ENCODE peak calls at places on chromosomes 7 and 10, in seven cellular contexts. B is lower lobe of right lung, I is aorta, L is GM23248, X is transverse colon, J is lung, V is tibial nerve. K is an unnamed sample. For H3K4me1, the result is how much of the 10 kb centered on the place peaks cover.

GRCh38 chr10:118470470-118470869 is 125.0 kb downstream of the PRLHR start:
- DNase-seq in B (no peak), I (no peak), L (no peak), X (no peak), J (no peak), V (no peak), K (no peak)

GRCh38 chr7:2821842-2822507 is 22.1 kb downstream of the GNA12 start:
- DNase-seq in B (no peak), I (no peak), L (peak), X (no peak), J (no peak), V (no peak), K (peak)

GRCh38 chr7:2471396-2471795 is 4.8 kb downstream of the GRIFIN start:
- DNase-seq in B (no peak), I (peak), L (no peak), X (no peak), J (no peak), V (no peak), K (no peak)

GRCh38 chr10:122165492-122165832 is 105.6 kb upstream of the BTBD16 start:
- DNase-seq in B (no peak), I (no peak), L (no peak), X (no peak), J (no peak), V (no peak), K (no peak)

GRCh38 chr10:47031953-47032465 is 120.8 kb downstream of the PTPN20 start:
- DNase-seq in B (no peak), I (no peak), L (peak), X (peak), J (no peak), V (peak), K (no peak)

GRCh38 chr7:141874787-141875186 is 33.5 kb upstream of the PRSS37 start:
- DNase-seq in B (no peak), I (no peak), L (no peak), X (no peak), J (no peak), V (no peak), K (no peak)

GRCh38 chr10:84214612-84215235 is 10.6 kb downstream of the LRIT2 start:
- DNase-seq in B (no peak), I (no peak), L (peak), X (peak), J (no peak), V (no peak), K (peak)

GRCh38 chr7:44618754-44619153 is 12.3 kb downstream of the OGDH start:
- DNase-seq in B (no peak), I (no peak), L (no peak), X (no peak), J (no peak), V (no peak), K (no peak)

DNA sequence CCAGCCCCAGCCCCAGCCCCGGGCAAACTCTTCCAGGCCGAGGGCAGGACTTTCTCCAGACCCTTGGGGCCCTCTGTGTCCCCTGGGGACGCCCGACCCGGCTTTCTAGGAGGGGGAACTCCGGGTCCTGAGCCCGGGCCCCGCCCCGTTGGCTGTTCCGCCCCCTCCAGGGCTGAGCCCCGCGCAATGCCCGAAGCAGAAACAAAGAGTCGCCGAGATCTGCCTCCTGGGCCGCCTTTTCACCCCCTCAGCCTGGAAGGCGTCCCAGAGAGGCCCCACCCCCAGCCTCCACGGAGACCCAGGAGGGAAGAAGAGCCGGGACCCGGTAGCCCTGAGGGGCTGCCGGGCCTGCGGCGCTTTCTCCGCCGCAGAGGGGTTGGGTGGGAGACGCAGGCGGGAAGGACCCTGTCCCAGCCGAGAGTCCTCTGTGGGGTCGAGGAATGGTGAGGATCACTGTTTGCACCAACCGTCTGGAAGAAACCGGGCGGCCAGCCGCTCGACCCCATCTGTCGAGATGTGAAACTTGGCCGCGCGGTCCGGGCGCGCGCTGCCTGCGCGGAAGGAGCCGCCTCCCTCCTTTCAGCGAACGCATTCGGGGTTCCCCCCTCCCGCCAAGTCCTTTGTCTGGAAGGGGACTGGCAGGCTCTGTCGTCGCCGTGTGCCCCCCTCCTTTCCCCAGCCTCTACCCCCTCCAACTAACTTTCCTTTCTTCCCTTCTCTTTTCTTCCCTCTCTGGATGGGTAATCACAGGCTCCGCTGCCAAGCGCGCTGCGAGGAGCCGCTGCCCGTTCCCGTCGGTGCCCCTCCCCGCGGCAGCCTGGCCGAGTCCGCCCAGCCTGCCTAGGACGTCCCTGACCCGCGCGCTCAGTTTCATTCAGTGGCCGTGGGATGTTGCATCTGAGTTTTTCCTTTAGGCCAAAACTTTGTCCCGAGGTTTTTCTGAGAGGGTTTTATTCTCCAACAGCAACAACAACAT is 10.2 kb downstream of the EN2 start:
- DNase-seq in B (peak), I (no peak), L (no peak), X (no peak), J (no peak), V (no peak), K (no peak)
- H3K4me3 ChIP-seq in B (peak), I (no peak), L (no peak), X (peak), J (no peak), V (peak), K (no peak)

GRCh38 chr10:70233939-70234300 is 691 bp upstream of the PPA1 start:
- DNase-seq in B (no peak), I (no peak), L (no peak), X (no peak), J (no peak), V (no peak), K (no peak)

GRCh38 chr10:70234668-70235447 is 1.6 kb upstream of the PPA1 start:
- DNase-seq in B (no peak), I (no peak), L (peak), X (no peak), J (no peak), V (peak), K (no peak)

GRCh38 chr10:70232859-70233108 is 445 bp downstream of the PPA1 start:
- DNase-seq in B (no peak), I (no peak), L (no peak), X (no peak), J (no peak), V (no peak), K (peak)

GRCh38 chr10:70232155-70232858 is 922 bp downstream of the PPA1 start:
- DNase-seq in B (peak), I (no peak), L (peak), X (peak), J (peak), V (peak), K (peak)

DNA sequence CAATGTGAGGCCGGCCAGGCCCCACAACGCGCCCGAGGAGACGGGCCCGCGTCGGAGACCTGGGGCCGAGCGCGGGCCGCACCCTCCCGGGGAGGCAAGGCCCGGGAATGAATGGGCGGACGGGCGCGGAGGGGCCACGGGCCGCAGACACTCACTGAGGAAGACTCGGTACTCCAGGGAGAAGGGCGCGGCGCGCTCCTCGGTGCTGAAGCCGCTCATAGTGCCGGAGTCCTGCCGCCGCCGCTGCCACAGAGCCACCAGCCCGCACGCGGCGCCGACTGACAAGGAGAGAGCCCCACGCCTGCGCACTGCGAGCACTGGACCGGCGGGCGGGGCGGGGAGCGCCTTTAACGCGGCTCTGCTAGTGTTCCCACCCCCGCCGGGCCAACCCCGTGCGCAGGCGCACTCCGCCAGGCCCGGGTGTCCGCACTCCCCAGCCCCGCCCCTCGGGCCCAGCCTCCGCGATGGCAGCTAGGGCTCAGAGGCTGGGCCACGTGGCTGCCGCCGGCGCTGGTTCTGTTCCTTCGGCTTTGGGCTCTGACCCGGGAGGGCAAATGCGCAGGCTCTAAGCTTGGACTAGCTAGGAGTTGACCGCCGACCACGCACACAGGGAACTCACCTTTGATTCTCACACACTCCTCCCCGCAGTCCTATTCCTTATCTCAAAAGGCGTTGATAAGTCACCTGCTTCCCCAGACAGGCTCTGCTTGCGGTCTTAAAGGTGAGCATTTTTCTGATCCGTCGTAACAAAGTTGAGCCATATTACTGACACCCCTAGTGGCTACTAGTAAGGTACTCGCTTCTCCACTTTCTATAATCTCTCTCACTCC is at the start of gene PPA1:
- DNase-seq in B (peak), I (peak), L (peak), X (peak), J (peak), V (peak), K (peak)
- H3K4me1 ChIP-seq in B (under half), I (under half), L (under half), X (under half), J (under half), V (under half), K (under half)

DNA sequence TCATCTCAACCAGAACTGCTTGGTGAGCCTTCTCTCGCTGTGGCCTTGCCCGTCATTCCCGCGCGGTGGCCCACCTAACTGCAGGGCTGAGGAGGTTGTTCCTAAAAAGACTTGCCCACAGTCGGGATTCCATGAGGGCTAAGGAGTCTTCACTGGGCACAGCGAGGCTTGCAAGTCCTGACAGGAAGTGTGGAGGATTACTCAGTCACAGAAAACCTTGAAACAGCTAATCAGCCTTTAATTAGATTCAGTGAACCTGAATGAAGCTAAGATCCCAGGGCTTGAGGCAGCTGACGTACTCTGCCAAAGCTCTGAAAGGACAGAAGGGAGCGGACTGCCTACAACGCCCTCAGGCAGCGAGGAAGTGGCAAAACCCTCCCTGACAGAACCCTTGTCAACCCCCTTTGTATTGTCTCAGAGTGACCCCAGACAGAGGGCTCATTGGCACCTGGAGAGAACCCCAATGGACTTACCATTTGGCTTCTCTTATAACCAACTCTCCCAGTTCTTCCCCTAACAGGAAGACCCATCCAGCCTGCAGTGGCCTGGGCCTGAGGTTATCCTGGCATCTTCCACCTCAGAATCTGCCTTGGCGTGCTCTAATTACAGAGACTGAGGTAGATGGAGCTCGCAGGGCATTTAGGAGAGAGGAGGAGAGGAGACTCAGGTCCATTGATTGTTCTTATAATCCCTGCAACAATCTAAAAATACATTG is 2.5 kb upstream of the LAMB4 start:
- DNase-seq in B (no peak), I (no peak), L (no peak), X (no peak), J (no peak), V (no peak), K (no peak)
- H3K4me3 ChIP-seq in B (no peak), I (no peak), L (no peak), X (no peak), J (no peak), V (no peak), K (no peak)

DNA sequence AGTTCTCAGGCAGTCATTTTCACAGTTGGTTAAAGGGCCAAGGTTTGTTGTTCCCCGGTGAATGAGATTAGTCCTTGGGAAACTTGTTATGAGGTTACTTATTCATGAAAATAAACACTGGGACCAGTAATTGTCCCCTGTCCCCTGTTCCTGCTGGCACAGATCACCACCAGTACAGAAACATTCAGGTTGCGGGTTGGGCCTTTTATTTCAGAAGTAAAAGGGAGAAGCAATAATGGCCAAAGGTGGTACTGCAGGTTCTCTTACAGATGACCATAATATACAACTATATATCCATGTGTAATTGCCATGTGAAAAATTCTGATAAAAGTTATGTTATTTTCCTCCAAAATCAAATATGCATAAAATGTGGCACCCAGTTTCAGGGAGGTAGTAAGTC is 442.0 kb downstream of the SORCS1 start:
- DNase-seq in B (no peak), I (no peak), L (no peak), X (peak), J (no peak), V (no peak), K (no peak)
- H3K4me1 ChIP-seq in B (under half), I (under half), L (under half), X (under half), J (under half), V (under half), K (under half)

K was measured in Karpas-422.